ENCODE peak calls at places on chromosomes 4 and X, in ten cellular contexts. P is HFFc6, J is psoas muscle, W is BJ, H is head of caudate nucleus, D is GM12891, S is H54, T is left ventricle myocardium inferior, M is hypothalamus, N is K562. V is an unnamed sample.

GRCh38 chr4:6325791-6326290 is 56.2 kb downstream of the WFS1 start:
- DNase-seq in S (no peak), W (no peak), M (no peak), H (no peak), T (no peak), J (no peak), D (no peak), N (no peak), P (no peak), V (no peak)

GRCh38 chr4:128060130-128060619 is 937 bp upstream of the LARP1B start:
- DNase-seq in H (no peak), D (no peak), M (no peak), P (no peak), J (no peak), S (no peak), N (peak; percentile 13), W (no peak), T (no peak), V (no peak)

GRCh38 chr4:137390141-137390540 is 142.2 kb downstream of the PCDH18 start:
- DNase-seq in J (no peak), H (no peak), P (no peak), M (no peak), S (no peak), T (no peak), N (no peak), W (no peak), D (no peak), V (no peak)

GRCh38 chr4:38387348-38387747 is 276.7 kb upstream of the KLF3 start:
- DNase-seq in H (no peak), N (peak; percentile 66), M (no peak), J (peak; percentile 51), W (no peak), S (no peak), D (no peak), P (no peak), T (peak; percentile 47), V (no peak)

GRCh38 chrX:153153516-153153915 is 25.6 kb upstream of the MAGEA1 start:
- DNase-seq in H (no peak), D (no peak), P (no peak), S (no peak), W (no peak), J (no peak), T (no peak), N (no peak), M (no peak), V (no peak)

GRCh38 chr4:137471895-137472294 is 60.4 kb downstream of the PCDH18 start:
- DNase-seq in P (peak; percentile 9), T (no peak), H (no peak), D (no peak), S (no peak), W (peak; percentile 11), N (no peak), J (no peak), M (no peak), V (no peak)

GRCh38 chr4:141501931-141502330 is 134.5 kb upstream of the IL15 start:
- DNase-seq in W (no peak), D (no peak), S (no peak), P (no peak), N (no peak), H (no peak), M (no peak), T (no peak), J (no peak), V (no peak)

GRCh38 chr4:124980276-124980752 is 267.8 kb upstream of the ANKRD50 start:
- DNase-seq in P (peak; percentile 80), W (peak; percentile 0), J (no peak), N (no peak), H (no peak), T (no peak), D (no peak), S (no peak), M (no peak), V (no peak)

GRCh38 chr4:184347251-184348239 is 126.8 kb downstream of the IRF2 start:
- DNase-seq in N (peak; percentile 82), P (no peak), H (no peak), J (peak; percentile 49), D (no peak), M (no peak), W (no peak), T (peak; percentile 37), S (no peak), V (peak; percentile 32)

GRCh38 chr4:184399505-184399893 is 74.9 kb downstream of the IRF2 start:
- DNase-seq in P (no peak), J (no peak), D (no peak), W (no peak), N (no peak), H (no peak), M (no peak), S (no peak), T (no peak), V (no peak)

GRCh38 chr4:87978656-87979055 is 3.1 kb downstream of the SPP1 start:
- DNase-seq in S (no peak), P (peak; percentile 29), T (no peak), J (no peak), D (no peak), W (no peak), H (peak; percentile 30), M (no peak), N (peak; percentile 9), V (no peak)

GRCh38 chrX:31376408-31376807 is 304.6 kb upstream of the FTHL17 start:
- DNase-seq in M (no peak), H (no peak), T (no peak), W (no peak), N (no peak), D (no peak), P (no peak), S (no peak), J (no peak), V (no peak)

GRCh38 chr4:160510925-160511324 is 1408.0 kb downstream of the RAPGEF2 start:
- DNase-seq in D (no peak), H (no peak), J (no peak), S (no peak), W (no peak), N (no peak), M (no peak), P (no peak), T (no peak), V (no peak)

GRCh38 chrX:20974326-20974725 is 399.9 kb upstream of the CNKSR2 start:
- DNase-seq in J (no peak), T (no peak), M (no peak), N (no peak), P (no peak), W (no peak), S (no peak), H (no peak), D (no peak), V (no peak)

GRCh38 chr4:113064244-113064643 is 14.8 kb downstream of the ANK2 start:
- DNase-seq in D (no peak), N (no peak), J (no peak), W (no peak), S (no peak), T (no peak), P (no peak), M (no peak), H (no peak), V (no peak)

GRCh38 chrX:101450052-101450451 is 35.2 kb upstream of the ARMCX4 start:
- DNase-seq in J (no peak), T (no peak), M (no peak), S (no peak), D (no peak), N (no peak), P (no peak), H (no peak), W (no peak), V (no peak)

GRCh38 chr4:155946486-155946885 is 7.2 kb downstream of the CTSO start:
- DNase-seq in D (no peak), T (no peak), S (no peak), J (no peak), P (no peak), N (no peak), W (no peak), H (no peak), M (no peak), V (no peak)

GRCh38 chr4:132707955-132708354 is 441.1 kb upstream of the PCDH10 start:
- DNase-seq in W (no peak), D (no peak), P (no peak), J (no peak), M (no peak), H (no peak), T (no peak), S (no peak), N (no peak), V (no peak)

GRCh38 chrX:123336666-123337065 is 152.6 kb downstream of the GRIA3 start:
- DNase-seq in M (no peak), P (no peak), T (no peak), S (no peak), N (no peak), H (no peak), J (no peak), D (no peak), W (no peak), V (no peak)

GRCh38 chrX:150334100-150334499 is 29.0 kb upstream of the MAMLD1 start:
- DNase-seq in S (no peak), D (no peak), W (no peak), P (no peak), M (no peak), T (peak; percentile 34), H (no peak), N (no peak), J (peak; percentile 18), V (no peak)

GRCh38 chrX:11190745-11191510 is 79.8 kb downstream of the HCCS start:
- DNase-seq in P (no peak), W (no peak), M (no peak), S (no peak), D (no peak), H (no peak), N (no peak), T (no peak), J (no peak), V (no peak)

GRCh38 chrX:13449441-13449840 is 120.0 kb upstream of the EGFL6 start:
- DNase-seq in T (no peak), M (no peak), H (no peak), S (no peak), P (no peak), W (no peak), D (no peak), N (no peak), J (no peak), V (no peak)

GRCh38 chrX:51484616-51485015 is 11.8 kb downstream of the NUDT11 start:
- DNase-seq in M (no peak), S (no peak), D (no peak), P (no peak), N (no peak), W (no peak), J (no peak), H (no peak), T (no peak), V (peak; percentile 13)

GRCh38 chr4:141388483-141388882 is 167.8 kb downstream of the ZNF330 start:
- DNase-seq in D (no peak), M (no peak), N (no peak), J (no peak), T (no peak), H (no peak), W (peak; percentile 80), P (peak; percentile 87), S (no peak), V (no peak)

GRCh38 chr4:182292657-182293056 is 49.5 kb downstream of the TENM3 start:
- DNase-seq in W (no peak), M (no peak), S (no peak), P (no peak), H (no peak), N (no peak), J (no peak), D (no peak), T (no peak), V (no peak)

GRCh38 chr4:76704133-76704881 is 193.6 kb downstream of the SOWAHB start:
- DNase-seq in J (no peak), W (no peak), N (no peak), S (no peak), T (no peak), H (no peak), D (no peak), M (no peak), P (no peak), V (no peak)

GRCh38 chr4:76892601-76893000 is 5.3 kb downstream of the SOWAHB start:
- DNase-seq in M (no peak), H (no peak), D (no peak), J (no peak), W (no peak), P (no peak), T (no peak), N (no peak), S (no peak), V (no peak)

GRCh38 chrX:66675541-66675940 is 36.7 kb upstream of the EDA2R start:
- DNase-seq in P (no peak), N (no peak), W (no peak), M (no peak), S (no peak), T (no peak), D (no peak), H (no peak), J (no peak), V (no peak)